ENCODE peak calls at places on chromosome 19, in four cellular contexts. S, F, T and G are unnamed samples.
A peak's percentile ranks its signal among the peaks of the same experiment; 100 is the strongest.

GRCh38 chr19:35295792-35296462 is 4.0 kb downstream of the MAG start:
- DNase-seq in S (peak; percentile 91), F (no peak), T (no peak), G (no peak)

GRCh38 chr19:35013047-35013819 is 13.1 kb downstream of the GRAMD1A start:
- DNase-seq in S (peak; percentile 94), F (peak; percentile 86), T (peak; percentile 76), G (peak; percentile 86)

GRCh38 chr19:35015576-35016351 is 14.5 kb upstream of the SCN1B start:
- DNase-seq in S (no peak), F (no peak), T (no peak), G (no peak)

GRCh38 chr19:28694812-28695211 is 518.1 kb downstream of the UQCRFS1 start:
- DNase-seq in S (no peak), F (no peak), T (no peak), G (no peak)

GRCh38 chr19:2041686-2042484 is 9.2 kb downstream of the MKNK2 start:
- DNase-seq in S (peak; percentile 100), F (peak; percentile 87), T (peak; percentile 98), G (peak; percentile 80)

GRCh38 chr19:44925114-44925891 is 10.9 kb downstream of the APOC1 start:
- DNase-seq in S (peak; percentile 85), F (no peak), T (peak; percentile 78), G (no peak)

GRCh38 chr19:29810504-29810871 is 1.3 kb upstream of the CCNE1 start:
- DNase-seq in S (peak; percentile 68), F (no peak), T (no peak), G (no peak)

GRCh38 chr19:35249848-35250711 is 1.3 kb downstream of the LSR start:
- DNase-seq in S (peak; percentile 76), F (no peak), T (no peak), G (no peak)

GRCh38 chr19:11964858-11965645 is at the start of gene ZNF763:
- DNase-seq in S (peak; percentile 98), F (no peak), T (peak; percentile 95), G (peak; percentile 87)

GRCh38 chr19:17319473-17320238 is 10.3 kb downstream of the DDA1 start:
- DNase-seq in S (no peak), F (no peak), T (no peak), G (no peak)

GRCh38 chr19:56839665-56840451 is 668 bp downstream of the PEG3 start:
- DNase-seq in S (peak; percentile 85), F (no peak), T (peak; percentile 93), G (no peak)

GRCh38 chr19:40284501-40285352 is at the start of gene AKT2:
- DNase-seq in S (peak; percentile 95), F (peak; percentile 85), T (peak; percentile 66), G (peak; percentile 79)

GRCh38 chr19:3188627-3189596 is 3.2 kb downstream of the NCLN start:
- DNase-seq in S (peak; percentile 91), F (no peak), T (no peak), G (no peak)

GRCh38 chr19:46976845-46977320 is 42.8 kb upstream of the NPAS1 start:
- DNase-seq in S (peak; percentile 67), F (no peak), T (peak; percentile 43), G (peak; percentile 45)

GRCh38 chr19:8684001-8684902 is 14.3 kb downstream of the ACTL9 start:
- DNase-seq in S (no peak), F (no peak), T (no peak), G (no peak)

GRCh38 chr19:33705090-33705847 is 83.5 kb downstream of the CHST8 start:
- DNase-seq in S (peak; percentile 69), F (no peak), T (peak; percentile 11), G (no peak)

GRCh38 chr19:45809643-45810159 is 5.4 kb downstream of the RSPH6A start:
- DNase-seq in S (no peak), F (no peak), T (no peak), G (no peak)

GRCh38 chr19:8308891-8309291 is 733 bp upstream of the CD320 start:
- DNase-seq in S (peak; percentile 56), F (no peak), T (peak; percentile 9), G (no peak)

GRCh38 chr19:50266896-50267295 is 62.3 kb downstream of the KCNC3 start:
- DNase-seq in S (no peak), F (peak; percentile 36), T (no peak), G (peak; percentile 45)

GRCh38 chr19:49114630-49115363 is 627 bp downstream of the LIN7B start:
- DNase-seq in S (peak; percentile 88), F (no peak), T (peak; percentile 70), G (peak; percentile 50)

GRCh38 chr19:31531326-31531725 is 182.1 kb upstream of the TSHZ3 start:
- DNase-seq in S (no peak), F (no peak), T (no peak), G (no peak)

GRCh38 chr19:18203408-18203862 is 407 bp downstream of the RAB3A start:
- DNase-seq in S (peak; percentile 93), F (no peak), T (peak; percentile 51), G (no peak)

GRCh38 chr19:5354403-5354802 is 13.8 kb upstream of the PTPRS start:
- DNase-seq in S (no peak), F (no peak), T (no peak), G (peak; percentile 33)
- TF ChIP-seq CTCF in S (no peak), F (no peak), T (no peak), G (no peak)

GRCh38 chr19:51970718-51971117 is 15.9 kb downstream of the ZNF350 start:
- DNase-seq in S (no peak), F (no peak), T (no peak), G (no peak)
- TF ChIP-seq CTCF in S (no peak), F (no peak), T (no peak), G (no peak)

DNA sequence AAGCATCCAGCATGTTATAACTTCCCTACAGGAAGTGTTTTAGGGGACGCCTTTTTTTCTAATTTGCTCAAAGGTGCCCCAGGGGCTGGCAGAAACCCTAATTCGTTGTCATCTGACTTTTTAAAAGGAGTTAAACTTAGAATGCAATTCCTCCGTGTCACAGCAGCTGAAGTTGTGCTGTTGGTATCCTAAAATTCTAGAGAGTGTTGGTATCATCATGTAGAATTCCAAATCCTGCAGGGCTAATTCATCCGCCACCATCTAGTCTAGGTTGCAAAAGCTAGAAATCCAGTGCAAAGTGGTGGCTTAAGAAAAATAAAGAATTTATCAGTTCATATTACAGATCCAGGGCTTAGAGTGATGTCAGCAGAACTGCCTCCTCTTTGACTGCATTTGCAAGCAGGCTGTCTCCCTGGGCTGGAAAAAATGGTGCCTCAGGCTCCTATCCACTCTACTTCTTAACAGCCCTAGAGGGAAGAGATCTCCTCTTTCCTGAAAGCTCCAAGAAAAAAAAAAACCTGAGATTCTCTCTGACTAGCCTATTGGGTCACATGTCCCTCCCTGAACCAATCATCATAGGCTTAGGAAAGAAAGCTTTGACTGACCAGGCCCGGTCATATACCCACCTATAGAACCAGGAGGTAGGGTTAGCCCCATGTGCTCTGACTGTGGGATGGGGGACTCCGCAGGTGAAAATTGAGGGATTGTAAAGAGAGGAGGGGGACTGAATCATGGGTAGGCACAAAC is 73.0 kb downstream of the MAP4K1 start:
- DNase-seq in S (no peak), F (no peak), T (no peak), G (no peak)
- TF ChIP-seq CTCF in S (no peak), F (peak; percentile 100), T (no peak), G (peak; percentile 54)

GRCh38 chr19:4375620-4376228 is 24.6 kb downstream of the SH3GL1 start:
- DNase-seq in S (no peak), F (no peak), T (no peak), G (peak; percentile 61)
- TF ChIP-seq CTCF in S (no peak), F (no peak), T (no peak), G (no peak)

DNA sequence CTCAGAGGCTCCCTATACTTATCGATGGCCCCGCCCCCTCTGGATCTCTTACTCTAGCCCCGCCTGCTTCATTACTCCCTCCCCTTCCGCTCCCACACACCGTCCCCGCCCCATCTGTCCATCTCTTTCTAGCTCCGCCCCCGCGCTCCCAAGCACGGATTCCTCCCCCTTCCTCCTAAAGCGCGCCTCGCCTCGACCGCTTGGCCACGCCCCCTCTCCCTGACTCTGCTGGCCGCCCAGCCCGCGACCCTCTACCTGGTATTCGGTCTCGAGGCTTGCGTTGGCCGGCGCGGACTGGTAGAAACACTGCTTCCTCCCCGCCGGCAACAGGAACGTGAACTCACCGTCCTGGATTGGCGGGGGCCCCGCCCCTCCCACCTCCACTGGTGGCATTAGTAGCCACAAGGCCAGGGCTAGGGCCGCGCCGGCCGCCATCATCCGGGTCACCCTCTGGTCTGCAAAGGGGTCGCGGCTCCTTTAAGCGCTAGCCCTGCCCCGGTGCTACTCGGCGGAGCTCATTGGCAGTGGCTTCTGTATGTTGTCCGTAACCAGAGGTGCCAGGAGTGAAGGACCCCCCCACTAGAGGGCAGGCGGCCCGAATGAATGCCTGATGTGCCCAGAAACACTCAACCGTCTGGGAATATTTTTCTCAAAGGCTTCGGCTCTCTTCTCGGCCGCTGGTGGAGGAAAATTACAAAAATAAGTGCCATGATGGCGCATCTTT is at the start of gene TMED1:
- DNase-seq in S (peak; percentile 98), F (peak; percentile 91), T (peak; percentile 99), G (peak; percentile 97)
- TF ChIP-seq CTCF in S (no peak), F (no peak), T (peak; percentile 43), G (no peak)

DNA sequence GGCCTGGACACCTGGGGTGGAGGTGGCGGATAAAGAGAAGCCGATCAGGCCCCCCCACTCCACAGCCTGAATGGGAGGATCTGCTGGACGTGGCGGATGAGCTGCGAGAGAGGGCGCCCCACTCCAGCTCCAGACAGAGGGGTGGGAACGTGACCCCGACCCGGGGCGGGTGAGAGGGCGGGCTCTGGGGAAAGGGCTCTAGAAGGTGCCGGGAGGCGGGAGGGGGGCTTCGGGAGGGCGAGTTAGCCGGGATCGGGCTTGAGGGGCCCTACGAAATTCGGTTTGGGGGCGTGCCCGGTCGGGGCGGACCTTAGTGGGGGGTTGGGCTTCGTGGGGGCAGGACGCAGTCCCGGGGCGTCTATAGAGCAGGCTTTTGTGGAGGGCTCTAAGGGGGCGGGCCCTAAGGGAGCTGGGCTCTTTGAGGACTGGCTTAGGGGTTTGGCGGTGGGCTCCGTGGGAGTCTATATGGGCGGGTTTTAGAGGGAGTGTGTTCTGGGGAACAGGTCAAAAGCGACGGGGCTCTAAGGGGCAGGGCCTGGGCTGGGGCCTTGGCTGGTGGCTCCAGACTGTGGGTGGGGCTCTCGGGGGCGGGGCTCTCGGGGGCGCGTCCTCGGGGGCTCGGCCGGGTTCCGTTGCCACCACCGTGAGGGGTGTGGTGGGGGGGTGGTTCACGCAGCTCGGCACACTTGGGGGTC is 4.1 kb upstream of the NANOS3 start:
- DNase-seq in S (no peak), F (peak; percentile 71), T (no peak), G (no peak)
- TF ChIP-seq CTCF in S (no peak), F (peak; percentile 37), T (peak; percentile 22), G (no peak)